ENCODE peak calls at places on chromosomes 12 and 14, in five cellular contexts. C is stomach, Q is PC-3, W is fibroblast of lung, S is WERI-Rb-1. A is an unnamed sample.

GRCh38 chr14:50598765-50599164 is 38.8 kb downstream of the ATL1 start:
- DNase-seq in Q (no peak), C (no peak), S (no peak), W (no peak), A (no peak)

GRCh38 chr12:39553476-39553875 is 66.1 kb downstream of the ABCD2 start:
- DNase-seq in C (no peak), S (no peak), W (no peak), Q (peak), A (no peak)

GRCh38 chr12:120965534-120966091 is 12.7 kb upstream of the HNF1A start:
- DNase-seq in S (no peak), C (no peak), W (no peak), Q (peak), A (no peak)

GRCh38 chr12:9364224-9365176 is 156.3 kb upstream of the PZP start:
- DNase-seq in C (no peak), W (peak), S (peak), Q (peak), A (peak)

GRCh38 chr12:55631056-55631455 is 5.6 kb upstream of the OR10P1 start:
- DNase-seq in C (no peak), S (no peak), W (no peak), Q (no peak), A (no peak)

GRCh38 chr12:20272171-20272570 is 96.2 kb upstream of the PDE3A start:
- DNase-seq in Q (no peak), W (no peak), C (no peak), S (no peak), A (no peak)

GRCh38 chr14:48536318-48536717 is 860.9 kb upstream of the MDGA2 start:
- DNase-seq in W (no peak), S (peak), C (no peak), Q (peak), A (no peak)

GRCh38 chr12:95546491-95546813 is 4.8 kb downstream of the USP44 start:
- DNase-seq in Q (no peak), S (no peak), W (no peak), C (no peak), A (no peak)

GRCh38 chr12:108820700-108821406 is 36.5 kb downstream of the SSH1 start:
- DNase-seq in C (no peak), W (no peak), Q (no peak), S (peak), A (no peak)
- H3K27ac ChIP-seq in C (peak), W (no peak), Q (no peak), S (peak), A (no peak)

DNA sequence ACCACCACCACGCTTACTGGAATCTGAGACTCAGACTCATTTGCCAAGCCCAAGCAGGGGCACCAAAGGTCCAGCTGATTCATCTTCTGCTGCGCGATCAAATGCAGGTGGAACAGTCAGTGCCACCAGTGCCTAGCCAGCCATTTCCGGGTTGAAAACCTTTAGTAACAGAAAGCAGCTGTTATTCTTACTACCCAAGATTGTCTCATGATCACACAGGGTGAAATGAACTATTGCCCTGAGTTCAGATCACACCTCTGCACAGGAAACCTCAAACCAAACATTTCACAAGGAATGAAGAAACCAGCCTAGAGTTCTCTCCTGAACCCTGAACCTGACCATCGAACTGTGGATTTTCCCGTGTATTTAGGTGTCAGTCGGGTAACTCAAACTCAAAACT is 88.9 kb downstream of the RIMBP2 start:
- DNase-seq in S (no peak), C (no peak), W (no peak), Q (no peak), A (no peak)
- TF ChIP-seq CTCF in S (no peak), C (no peak), W (no peak), Q (no peak), A (no peak)

GRCh38 chr12:5015711-5016492 is 27.8 kb upstream of the KCNA5 start:
- DNase-seq in Q (no peak), W (no peak), S (no peak), C (no peak), A (no peak)

GRCh38 chr12:5010130-5010529 is 33.5 kb upstream of the KCNA5 start:
- DNase-seq in Q (no peak), W (no peak), S (no peak), C (no peak), A (no peak)

GRCh38 chr12:5014269-5014668 is 29.4 kb upstream of the KCNA5 start:
- DNase-seq in W (no peak), S (no peak), C (no peak), Q (no peak), A (no peak)

GRCh38 chr12:5012337-5012736 is 31.3 kb upstream of the KCNA5 start:
- DNase-seq in W (no peak), S (no peak), C (no peak), Q (no peak), A (no peak)

DNA sequence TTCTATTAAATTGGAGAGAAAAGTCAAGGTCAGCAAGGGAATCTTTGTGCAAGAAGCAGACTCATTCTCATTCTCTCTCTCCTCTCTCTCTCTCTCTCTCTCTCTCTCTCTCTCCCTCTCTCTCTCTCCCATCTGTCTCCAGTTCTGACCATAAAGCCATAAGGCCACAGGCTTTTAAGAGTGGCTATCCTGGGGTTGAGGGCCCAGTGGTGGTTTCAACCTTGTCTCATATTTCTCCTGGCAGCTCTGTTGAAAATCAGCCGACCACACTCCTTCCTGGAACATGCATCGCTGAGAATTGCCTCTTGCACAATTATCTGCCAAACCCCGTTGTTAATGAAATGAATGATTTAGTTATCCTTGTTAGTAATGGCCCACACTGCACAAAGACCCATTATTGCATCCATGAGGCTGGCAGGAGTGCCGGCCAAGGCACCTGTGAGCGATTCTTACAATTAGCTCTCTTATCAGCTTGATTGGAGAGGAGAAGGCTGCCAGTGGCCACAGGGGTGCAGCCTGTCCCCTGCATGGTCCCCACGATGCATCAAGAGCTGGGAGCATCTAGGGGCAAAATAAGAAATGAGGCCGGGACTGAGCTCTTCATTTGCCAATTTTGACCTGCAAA is 30.4 kb upstream of the KCNA5 start:
- DNase-seq in C (no peak), W (peak), Q (no peak), S (no peak), A (no peak)
- H3K27ac ChIP-seq in C (no peak), W (no peak), Q (no peak), S (no peak), A (no peak)

GRCh38 chr12:51246254-51246853 is 7.7 kb downstream of the DAZAP2 start:
- DNase-seq in S (peak), C (no peak), Q (no peak), W (peak), A (no peak)
- TF ChIP-seq CTCF in S (peak), C (no peak), Q (no peak), W (no peak), A (peak)

DNA sequence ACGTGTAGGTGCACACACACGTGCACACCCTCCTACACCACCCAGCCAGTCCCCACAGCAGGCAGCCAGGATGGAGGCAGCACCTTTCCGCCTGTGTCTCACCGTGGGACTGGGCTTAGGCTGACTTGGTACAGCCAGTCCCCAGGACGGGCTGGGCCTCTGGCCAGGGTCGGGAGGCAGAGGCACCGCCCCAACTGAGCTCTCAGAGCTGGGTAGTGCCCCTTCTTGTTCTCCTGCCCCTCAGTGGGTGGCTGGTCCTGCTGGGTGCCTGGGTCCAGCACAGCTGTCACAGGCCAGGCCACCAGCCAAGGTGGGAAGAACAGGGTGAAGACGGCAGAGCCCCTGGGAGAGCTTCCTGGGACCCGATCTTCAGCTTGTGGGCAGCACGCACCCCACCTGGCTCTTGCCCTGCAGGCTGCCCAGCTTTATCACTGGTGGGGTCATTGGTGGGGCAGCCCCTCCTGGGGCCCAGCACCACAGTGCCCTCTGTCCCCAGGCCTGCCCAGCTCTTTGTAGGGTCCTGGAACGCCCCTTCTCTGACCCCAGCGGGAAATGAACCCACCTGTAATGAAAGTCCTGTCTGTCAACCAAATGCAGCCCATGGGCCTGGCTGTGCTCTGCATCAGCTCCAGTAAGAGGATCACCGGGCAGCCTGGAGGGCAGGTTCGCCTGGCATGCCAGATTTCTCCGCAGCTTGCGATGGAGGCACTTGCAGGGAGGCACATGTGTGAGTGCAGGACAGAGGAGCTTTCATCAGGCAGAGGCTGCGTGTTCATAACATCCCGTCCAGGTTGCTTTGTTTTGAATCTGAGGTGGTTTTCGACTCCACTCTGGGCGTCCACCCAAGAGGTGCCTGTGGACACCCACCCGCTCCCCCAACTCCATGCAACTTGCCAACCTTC is 14.7 kb downstream of the CDCA4 start:
- DNase-seq in C (no peak), W (no peak), S (no peak), Q (no peak), A (no peak)
- H3K27ac ChIP-seq in C (no peak), W (no peak), S (no peak), Q (no peak), A (no peak)

A was measured in foreskin keratinocyte.